ENCODE peak calls at places on chromosomes 13 and 19, in six cellular contexts. S, T, J, R, I and M are unnamed samples.

GRCh38 chr13:36630181-36630806 is 43.5 kb upstream of the SERTM1 start:
- DNase-seq in S (no peak), T (no peak), J (no peak), R (no peak), I (no peak), M (no peak)

GRCh38 chr13:57716295-57716694 is 84.8 kb downstream of the PCDH17 start:
- DNase-seq in S (no peak), T (no peak), J (no peak), R (no peak), I (no peak), M (no peak)

GRCh38 chr13:70098669-70099068 is 9.0 kb upstream of the ATXN8OS start:
- DNase-seq in S (no peak), T (peak), J (no peak), R (no peak), I (no peak), M (peak)

GRCh38 chr13:39897636-39898035 is 242.2 kb downstream of the COG6 start:
- DNase-seq in S (no peak), T (no peak), J (no peak), R (no peak), I (no peak), M (no peak)

GRCh38 chr19:4676955-4677731 is 7.0 kb upstream of the MYDGF start:
- DNase-seq in S (peak), T (no peak), J (peak), R (no peak), I (no peak), M (peak)

GRCh38 chr13:93505104-93505952 is 278.7 kb downstream of the GPC6 start:
- DNase-seq in S (no peak), T (no peak), J (no peak), R (no peak), I (no peak), M (no peak)

GRCh38 chr13:26422036-26422435 is 135.4 kb upstream of the WASF3 start:
- DNase-seq in S (no peak), T (no peak), J (no peak), R (no peak), I (no peak), M (no peak)

GRCh38 chr13:110920038-110920437 is 5.2 kb upstream of the ANKRD10 start:
- DNase-seq in S (no peak), T (no peak), J (no peak), R (no peak), I (peak), M (no peak)

GRCh38 chr13:56700324-56700723 is 440.4 kb upstream of the PRR20A start:
- DNase-seq in S (no peak), T (no peak), J (no peak), R (no peak), I (no peak), M (no peak)

GRCh38 chr13:107518292-107518691 is 697.0 kb downstream of the LIG4 start:
- DNase-seq in S (peak), T (no peak), J (no peak), R (no peak), I (no peak), M (peak)

GRCh38 chr13:113927661-113928581 is 46.0 kb downstream of the C13orf46 start:
- DNase-seq in S (no peak), T (no peak), J (no peak), R (no peak), I (peak), M (no peak)